ENCODE peak calls at places on chromosome 6, in four cellular contexts. G is K562, L is HL-60, T is GM12878. V is an unnamed sample.

GRCh38 chr6:142726616-142727015 is 218.4 kb downstream of the HIVEP2 start:
- DNase-seq in G (no peak), L (no peak), T (no peak), V (no peak)

GRCh38 chr6:4788953-4789584 is 12.9 kb downstream of the CDYL start:
- DNase-seq in G (no peak), L (no peak), T (no peak), V (no peak)

GRCh38 chr6:18183736-18184135 is 28.5 kb downstream of the KDM1B start:
- DNase-seq in G (no peak), L (no peak), T (no peak), V (no peak)

GRCh38 chr6:149508485-149508884 is 23.7 kb upstream of the ZC3H12D start:
- DNase-seq in G (no peak), L (no peak), T (no peak), V (no peak)

GRCh38 chr6:113089056-113089455 is 741.9 kb downstream of the RFPL4B start:
- DNase-seq in G (no peak), L (no peak), T (no peak), V (no peak)

GRCh38 chr6:108118359-108118724 is 43.8 kb upstream of the OSTM1 start:
- DNase-seq in G (no peak), L (no peak), T (no peak), V (no peak)

GRCh38 chr6:112218563-112218962 is 35.8 kb downstream of the LAMA4 start:
- DNase-seq in G (no peak), L (no peak), T (no peak), V (no peak)

GRCh38 chr6:13479206-13479797 is 8.1 kb downstream of the GFOD1 start:
- DNase-seq in G (no peak), L (no peak), T (no peak), V (no peak)

GRCh38 chr6:48664850-48665249 is 553.9 kb upstream of the PTCHD4 start:
- DNase-seq in G (no peak), L (no peak), T (no peak), V (no peak)

GRCh38 chr6:132300323-132300949 is 100.8 kb downstream of the MOXD1 start:
- DNase-seq in G (no peak), L (peak; percentile 44), T (no peak), V (no peak)

GRCh38 chr6:156780962-156781705 is 4.0 kb downstream of the ARID1B start:
- DNase-seq in G (no peak), L (no peak), T (no peak), V (no peak)

GRCh38 chr6:105968955-105969333 is 117.2 kb upstream of the PRDM1 start:
- DNase-seq in G (no peak), L (no peak), T (no peak), V (no peak)

GRCh38 chr6:43699564-43700186 is 12.1 kb upstream of the MRPS18A start:
- DNase-seq in G (no peak), L (no peak), T (no peak), V (no peak)

GRCh38 chr6:74087898-74088297 is 391.9 kb downstream of the CD109 start:
- DNase-seq in G (no peak), L (no peak), T (no peak), V (no peak)

GRCh38 chr6:111301914-111302313 is 181.1 kb downstream of the REV3L start:
- DNase-seq in G (no peak), L (no peak), T (no peak), V (no peak)

GRCh38 chr6:76984572-76984971 is 478.7 kb downstream of the HTR1B start:
- DNase-seq in G (no peak), L (no peak), T (no peak), V (no peak)

GRCh38 chr6:147675281-147675680 is 166.8 kb downstream of the SAMD5 start:
- DNase-seq in G (no peak), L (no peak), T (no peak), V (no peak)

GRCh38 chr6:15441982-15442381 is 196.1 kb downstream of the JARID2 start:
- DNase-seq in G (no peak), L (no peak), T (no peak), V (no peak)

GRCh38 chr6:17292600-17293133 is 11.5 kb downstream of the RBM24 start:
- DNase-seq in G (no peak), L (no peak), T (no peak), V (no peak)

GRCh38 chr6:113779656-113780055 is 77.5 kb upstream of the MARCKS start:
- DNase-seq in G (no peak), L (no peak), T (no peak), V (no peak)

GRCh38 chr6:7203939-7204338 is 96.2 kb downstream of the RREB1 start:
- DNase-seq in G (no peak), L (no peak), T (no peak), V (no peak)

GRCh38 chr6:52502306-52503029 is 74.4 kb downstream of the TRAM2 start:
- DNase-seq in G (no peak), L (no peak), T (no peak), V (no peak)

GRCh38 chr6:69624944-69625343 is 171.9 kb downstream of the LMBRD1 start:
- DNase-seq in G (no peak), L (no peak), T (no peak), V (no peak)

GRCh38 chr6:140744648-140745320 is 1370.3 kb upstream of the CITED2 start:
- DNase-seq in G (no peak), L (no peak), T (no peak), V (no peak)

GRCh38 chr6:33029297-33030184 is 20.1 kb upstream of the HLA-DOA start:
- DNase-seq in G (no peak), L (no peak), T (peak; percentile 94), V (no peak)

GRCh38 chr6:79077680-79078056 is 386 bp downstream of the PHIP start:
- DNase-seq in G (peak; percentile 57), L (peak; percentile 76), T (no peak), V (peak; percentile 32)

GRCh38 chr6:141877275-141877983 is 255.3 kb upstream of the GJE1 start:
- DNase-seq in G (no peak), L (no peak), T (no peak), V (no peak)

GRCh38 chr6:16244869-16245451 is 6.6 kb downstream of the GMPR start:
- DNase-seq in G (no peak), L (no peak), T (no peak), V (no peak)

GRCh38 chr6:16184129-16184528 is 54.3 kb upstream of the GMPR start:
- DNase-seq in G (peak; percentile 20), L (peak; percentile 78), T (peak; percentile 45), V (no peak)

GRCh38 chr6:20877008-20877937 is 343.0 kb downstream of the CDKAL1 start:
- DNase-seq in G (no peak), L (no peak), T (peak; percentile 89), V (peak; percentile 47)

GRCh38 chr6:164150221-164150620 is 735.7 kb downstream of the QKI start:
- DNase-seq in G (no peak), L (no peak), T (no peak), V (no peak)

GRCh38 chr6:43842964-43843645 is 73.1 kb downstream of the VEGFA start:
- DNase-seq in G (peak; percentile 45), L (no peak), T (no peak), V (no peak)

GRCh38 chr6:73364549-73364948 is 2.1 kb downstream of the KHDC3L start:
- DNase-seq in G (no peak), L (no peak), T (no peak), V (no peak)

GRCh38 chr6:42095776-42096541 is 45.6 kb downstream of the TAF8 start:
- DNase-seq in G (no peak), L (no peak), T (no peak), V (no peak)

GRCh38 chr6:34355889-34356288 is 36.6 kb downstream of the NUDT3 start:
- DNase-seq in G (no peak), L (no peak), T (no peak), V (no peak)

GRCh38 chr6:34350937-34351217 is 41.6 kb downstream of the NUDT3 start:
- DNase-seq in G (no peak), L (no peak), T (no peak), V (no peak)

GRCh38 chr6:34349226-34349625 is 43.2 kb downstream of the NUDT3 start:
- DNase-seq in G (no peak), L (no peak), T (no peak), V (no peak)

GRCh38 chr6:34350100-34350936 is 42.2 kb downstream of the NUDT3 start:
- DNase-seq in G (no peak), L (no peak), T (no peak), V (no peak)

GRCh38 chr6:34352305-34352937 is 40.0 kb downstream of the NUDT3 start:
- DNase-seq in G (no peak), L (no peak), T (no peak), V (no peak)
- TF ChIP-seq SPI1 in G (no peak), L (no peak), T (no peak), V (no peak)

DNA sequence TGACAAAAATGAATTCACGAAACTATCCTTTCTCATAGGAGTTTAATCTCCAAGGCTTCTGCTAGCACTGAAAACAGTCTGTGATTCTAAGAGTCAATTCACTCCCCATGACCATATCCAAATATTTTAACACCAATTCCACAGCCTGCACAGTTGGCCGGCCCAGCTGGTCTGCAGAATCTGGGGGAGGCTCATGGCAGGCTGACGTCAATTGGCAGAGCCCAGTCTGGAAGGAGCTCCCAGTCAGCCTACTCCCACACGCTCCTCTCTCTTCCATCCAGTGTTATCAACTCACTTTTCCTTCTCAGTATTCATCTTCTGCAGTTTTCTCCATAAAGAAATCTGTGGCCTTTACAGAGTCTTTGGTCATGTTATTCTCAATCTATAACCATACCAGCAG is 111.0 kb downstream of the TBXT start:
- DNase-seq in G (no peak), L (no peak), T (no peak), V (no peak)
- TF ChIP-seq SPI1 in G (no peak), L (no peak), T (no peak), V (no peak)

GRCh38 chr6:153167026-153167891 is 36.2 kb upstream of the RGS17 start:
- DNase-seq in G (no peak), L (no peak), T (no peak), V (no peak)
- TF ChIP-seq SPI1 in G (no peak), L (no peak), T (no peak), V (no peak)

GRCh38 chr6:27687154-27688013 is 214.5 kb upstream of the ZNF184 start:
- DNase-seq in G (peak; percentile 81), L (peak; percentile 90), T (peak; percentile 67), V (peak; percentile 61)
- TF ChIP-seq SPI1 in G (peak; percentile 54), L (peak; percentile 31), T (peak; percentile 13), V (no peak)

DNA sequence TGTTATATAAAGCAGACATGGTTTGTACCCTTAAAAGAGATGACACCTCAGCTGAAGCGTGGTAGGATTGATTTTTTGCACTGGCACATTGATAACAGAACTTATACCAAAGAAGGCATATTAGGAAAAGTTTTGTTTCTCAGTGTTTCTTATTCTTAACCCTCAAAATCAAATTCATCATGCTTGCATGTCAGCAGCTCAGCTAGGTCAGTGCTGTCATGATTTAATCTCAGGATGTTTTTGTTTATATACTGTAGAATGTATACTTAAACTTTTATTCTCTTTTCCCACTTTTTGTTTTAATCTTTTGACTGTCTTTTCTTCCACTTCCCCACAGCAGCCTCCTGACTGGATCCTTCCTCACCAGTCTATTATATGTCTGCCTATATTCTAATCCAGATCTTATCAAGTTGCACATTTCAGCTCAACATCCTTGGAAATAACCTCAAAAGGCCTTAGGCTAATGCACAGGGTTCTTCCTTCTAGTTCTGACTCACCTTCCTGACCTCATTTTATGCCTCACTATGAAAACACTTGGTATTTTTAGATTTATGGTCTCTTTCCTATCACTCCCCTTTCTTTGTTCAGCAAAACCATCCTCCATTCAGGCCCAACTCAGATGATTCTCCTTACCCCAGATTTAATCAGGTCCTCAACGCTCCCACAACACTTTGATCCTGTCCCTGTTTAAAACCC is 7.1 kb downstream of the HEBP2 start:
- DNase-seq in G (no peak), L (no peak), T (no peak), V (no peak)
- TF ChIP-seq SPI1 in G (no peak), L (no peak), T (no peak), V (no peak)

GRCh38 chr6:24897186-24897585 is 38.6 kb downstream of the RIPOR2 start:
- DNase-seq in G (no peak), L (no peak), T (no peak), V (no peak)
- TF ChIP-seq SPI1 in G (no peak), L (no peak), T (no peak), V (no peak)

V was measured in GM12891.